ENCODE peak calls at places on chromosome 1, in ten cellular contexts. N is HS-27A; S is amygdala; H is progenitor cell of endocrine pancreas; F is T-cell; U is CD8-positive, alpha-beta memory T cell; W is activated CD4-positive, alpha-beta T cell treated with anti-CD3 and anti-CD28 coated beads for 24 hours; D is IMR-90; B is T follicular helper cell; Y is fibroblast of the aortic adventitia. A is an unnamed sample.

GRCh38 chr1:70353641-70354331 is 736 bp downstream of the ANKRD13C start:
- DNase-seq in D (peak), F (no peak), B (peak), N (peak), S (no peak), H (peak), Y (peak), W (peak), U (peak), A (peak)

GRCh38 chr1:150847499-150848060 is 28.8 kb downstream of the ARNT start:
- DNase-seq in Y (peak), B (no peak), N (no peak), W (no peak), D (no peak), U (no peak), F (no peak), H (no peak), S (no peak), A (no peak)

GRCh38 chr1:215749423-215749822 is 182.3 kb downstream of the KCTD3 start:
- DNase-seq in S (no peak), F (no peak), Y (peak), D (peak), U (no peak), W (no peak), H (no peak), N (peak), B (no peak), A (no peak)

GRCh38 chr1:61043010-61043820 is 39.1 kb upstream of the NFIA start:
- DNase-seq in F (peak), N (no peak), Y (peak), U (peak), H (peak), S (peak), W (peak), B (peak), D (peak), A (peak)

GRCh38 chr1:102098536-102098935 is 101.8 kb upstream of the OLFM3 start:
- DNase-seq in B (no peak), Y (no peak), W (no peak), D (no peak), N (no peak), H (no peak), F (no peak), U (no peak), S (no peak), A (no peak)

GRCh38 chr1:59349101-59349500 is 52.2 kb downstream of the FGGY start:
- DNase-seq in D (no peak), U (no peak), F (no peak), N (no peak), W (no peak), Y (no peak), B (no peak), S (no peak), H (no peak), A (no peak)

GRCh38 chr1:31637915-31638673 is 6.6 kb downstream of the PEF1 start:
- DNase-seq in Y (peak), N (no peak), F (no peak), D (no peak), H (no peak), U (no peak), S (no peak), W (no peak), B (no peak), A (no peak)

GRCh38 chr1:224357626-224358124 is 996 bp downstream of the CNIH4 start:
- DNase-seq in H (no peak), Y (peak), B (no peak), S (no peak), N (no peak), U (no peak), W (no peak), D (peak), F (no peak), A (no peak)

GRCh38 chr1:201016211-201016651 is 7.3 kb downstream of the KIF21B start:
- DNase-seq in W (no peak), D (peak), Y (no peak), F (no peak), U (no peak), S (peak), N (no peak), H (no peak), B (no peak), A (no peak)

GRCh38 chr1:229253170-229253974 is 17.5 kb upstream of the RAB4A start:
- DNase-seq in B (no peak), N (no peak), S (no peak), H (peak), U (no peak), Y (no peak), D (peak), F (no peak), W (no peak), A (no peak)

A was measured in testis.